ENCODE peak calls at places on chromosomes 2 and 18, in ten cellular contexts. Y, G, L, M, U, S, H, A, Z and C are unnamed samples.

GRCh38 chr2:44126106-44126797 is 42.4 kb upstream of the PPM1B start:
- DNase-seq in L (no peak), H (no peak), M (no peak), U (no peak), S (no peak), Y (peak), G (no peak), Z (no peak), A (no peak), C (no peak)

GRCh38 chr2:190408538-190409271 is 550 bp downstream of the MFSD6 start:
- DNase-seq in U (peak), Y (peak), M (peak), H (peak), A (no peak), Z (no peak), G (peak), S (peak), L (peak), C (peak)

GRCh38 chr18:2406544-2406943 is 164.8 kb downstream of the METTL4 start:
- DNase-seq in M (no peak), Z (no peak), G (no peak), H (peak), A (peak), S (no peak), Y (peak), L (no peak), U (no peak), C (no peak)

GRCh38 chr2:230018153-230018552 is 50.6 kb downstream of the SLC16A14 start:
- DNase-seq in Y (no peak), G (no peak), S (no peak), M (no peak), H (no peak), Z (peak), A (no peak), L (no peak), U (no peak), C (no peak)

GRCh38 chr2:38509322-38509946 is 93.3 kb downstream of the HNRNPLL start:
- DNase-seq in G (no peak), U (no peak), H (no peak), A (peak), M (no peak), Z (peak), Y (no peak), L (no peak), S (no peak), C (no peak)

GRCh38 chr18:79011300-79011870 is 31.8 kb downstream of the SALL3 start:
- DNase-seq in H (no peak), Z (no peak), G (no peak), S (no peak), U (no peak), Y (no peak), M (no peak), A (no peak), L (no peak), C (no peak)

GRCh38 chr2:45816273-45816672 is 164.8 kb downstream of the PRKCE start:
- DNase-seq in L (no peak), U (no peak), Y (no peak), M (no peak), A (no peak), G (no peak), S (no peak), H (no peak), Z (peak), C (no peak)

GRCh38 chr2:85578243-85579180 is 1.1 kb downstream of the VAMP8 start:
- DNase-seq in Z (no peak), U (no peak), A (no peak), L (no peak), M (peak), G (no peak), S (peak), Y (peak), H (no peak), C (no peak)

GRCh38 chr2:14614011-14614410 is 18.5 kb upstream of the LRATD1 start:
- DNase-seq in Z (no peak), M (no peak), G (no peak), L (no peak), H (no peak), S (no peak), Y (no peak), A (no peak), U (no peak), C (no peak)

GRCh38 chr2:150292807-150293206 is 194.7 kb downstream of the RND3 start:
- DNase-seq in A (no peak), G (no peak), M (no peak), L (no peak), Z (no peak), S (no peak), U (no peak), H (no peak), Y (peak), C (no peak)

GRCh38 chr18:11156977-11157376 is 7.6 kb upstream of the PIEZO2 start:
- DNase-seq in Z (no peak), L (no peak), Y (no peak), G (no peak), A (no peak), U (no peak), M (no peak), H (no peak), S (no peak), C (no peak)

GRCh38 chr18:48913201-48913600 is 37.6 kb downstream of the SMAD7 start:
- DNase-seq in A (no peak), Z (no peak), S (no peak), U (peak), M (no peak), Y (no peak), G (no peak), H (no peak), L (peak), C (peak)

GRCh38 chr2:33275689-33276444 is 200.6 kb upstream of the RASGRP3 start:
- DNase-seq in L (no peak), M (peak), H (no peak), G (no peak), Z (peak), U (no peak), S (no peak), Y (no peak), A (peak), C (no peak)

GRCh38 chr18:55982992-55983391 is 395.0 kb upstream of the TCF4 start:
- DNase-seq in Y (peak), U (no peak), Z (no peak), A (no peak), H (no peak), G (peak), S (no peak), L (no peak), M (no peak), C (no peak)

GRCh38 chr2:199348871-199349270 is 108.9 kb downstream of the SATB2 start:
- DNase-seq in L (no peak), Z (no peak), S (no peak), Y (no peak), A (no peak), M (no peak), H (no peak), G (no peak), U (no peak), C (no peak)

GRCh38 chr2:23513881-23514793 is 129.2 kb downstream of the KLHL29 start:
- DNase-seq in M (peak), G (no peak), U (no peak), H (no peak), A (no peak), L (no peak), Z (no peak), Y (peak), S (peak), C (no peak)

GRCh38 chr2:102061962-102062795 is 70.4 kb downstream of the IL1R2 start:
- DNase-seq in G (no peak), H (no peak), M (peak), A (no peak), U (no peak), S (no peak), Z (peak), L (no peak), Y (peak), C (peak)

GRCh38 chr2:58425368-58425767 is 184.2 kb upstream of the FANCL start:
- DNase-seq in G (no peak), M (no peak), L (no peak), S (no peak), A (no peak), Y (no peak), U (no peak), H (peak), Z (no peak), C (no peak)

GRCh38 chr2:72034353-72035095 is 113.1 kb downstream of the CYP26B1 start:
- DNase-seq in U (no peak), L (no peak), Y (no peak), M (no peak), A (no peak), S (no peak), Z (no peak), H (no peak), G (no peak), C (no peak)

GRCh38 chr2:172970660-172971059 is 105.0 kb upstream of the MAP3K20 start:
- DNase-seq in G (no peak), Y (no peak), S (no peak), L (peak), Z (no peak), A (no peak), M (no peak), H (no peak), U (no peak), C (no peak)

GRCh38 chr18:8848541-8848940 is 143.2 kb downstream of the MTCL1 start:
- DNase-seq in S (no peak), G (no peak), U (no peak), M (no peak), Z (no peak), A (no peak), Y (no peak), L (no peak), H (no peak), C (no peak)

GRCh38 chr18:78948707-78949106 is 30.9 kb upstream of the SALL3 start:
- DNase-seq in M (no peak), H (no peak), A (no peak), U (no peak), Y (no peak), Z (no peak), G (no peak), L (no peak), S (no peak), C (no peak)

GRCh38 chr2:240309214-240309613 is 126.2 kb upstream of the GPC1 start:
- DNase-seq in M (no peak), L (no peak), Y (no peak), Z (no peak), H (no peak), U (no peak), A (no peak), G (no peak), S (no peak), C (no peak)

GRCh38 chr2:102632380-102633175 is 13.2 kb downstream of the SLC9A2 start:
- DNase-seq in H (no peak), Y (peak), U (no peak), G (no peak), Z (peak), A (no peak), M (no peak), L (no peak), S (no peak), C (no peak)

GRCh38 chr2:86221066-86221684 is 21.9 kb downstream of the MRPL35 start:
- DNase-seq in A (no peak), G (peak), Z (peak), M (no peak), L (peak), S (peak), H (no peak), U (peak), Y (peak), C (no peak)

GRCh38 chr2:189082576-189082975 is 97.0 kb downstream of the COL5A2 start:
- DNase-seq in U (no peak), L (no peak), A (no peak), Y (no peak), S (no peak), Z (peak), M (no peak), G (no peak), H (no peak), C (no peak)

GRCh38 chr2:44277541-44277940 is 2.3 kb downstream of the SLC3A1 start:
- DNase-seq in Z (no peak), A (no peak), U (no peak), Y (no peak), G (no peak), H (no peak), M (no peak), S (no peak), L (no peak), C (no peak)